ENCODE peak calls at places on chromosome 1, in six cellular contexts. One of them, this sample, is unnamed.

GRCh38 chr1:151760597-151761385 is 2.5 kb downstream of the MRPL9 start:
- DNase-seq in SJSA1: no peak
- DNase-seq in H1: no peak
- DNase-seq in CD8-positive, alpha-beta memory T cell: no peak
- DNase-seq in AG04449: no peak
- DNase-seq in thoracic aorta: no peak
- DNase-seq in this sample: no peak

GRCh38 chr1:101235696-101236545 is 898 bp upstream of the S1PR1 start:
- DNase-seq in SJSA1: peak
- DNase-seq in H1: no peak
- DNase-seq in CD8-positive, alpha-beta memory T cell: peak
- DNase-seq in AG04449: no peak
- DNase-seq in thoracic aorta: no peak
- DNase-seq in this sample: peak

GRCh38 chr1:30420519-30421050 is 302.8 kb downstream of the MATN1 start:
- DNase-seq in SJSA1: no peak
- DNase-seq in H1: no peak
- DNase-seq in CD8-positive, alpha-beta memory T cell: no peak
- DNase-seq in AG04449: no peak
- DNase-seq in thoracic aorta: no peak
- DNase-seq in this sample: no peak

GRCh38 chr1:230005040-230005439 is 62.0 kb upstream of the GALNT2 start:
- DNase-seq in SJSA1: no peak
- DNase-seq in H1: no peak
- DNase-seq in CD8-positive, alpha-beta memory T cell: no peak
- DNase-seq in AG04449: no peak
- DNase-seq in thoracic aorta: no peak
- DNase-seq in this sample: no peak

GRCh38 chr1:24108334-24109165 is 3.4 kb downstream of the MYOM3 start:
- DNase-seq in SJSA1: peak
- DNase-seq in H1: no peak
- DNase-seq in CD8-positive, alpha-beta memory T cell: no peak
- DNase-seq in AG04449: peak
- DNase-seq in thoracic aorta: no peak
- DNase-seq in this sample: peak

GRCh38 chr1:229991104-229991513 is 75.9 kb upstream of the GALNT2 start:
- DNase-seq in SJSA1: no peak
- DNase-seq in H1: no peak
- DNase-seq in CD8-positive, alpha-beta memory T cell: no peak
- DNase-seq in AG04449: no peak
- DNase-seq in thoracic aorta: no peak
- DNase-seq in this sample: no peak

GRCh38 chr1:190479028-190479427 is 1.4 kb upstream of the BRINP3 start:
- DNase-seq in SJSA1: no peak
- DNase-seq in H1: no peak
- DNase-seq in CD8-positive, alpha-beta memory T cell: no peak
- DNase-seq in AG04449: no peak
- DNase-seq in thoracic aorta: no peak
- DNase-seq in this sample: no peak

GRCh38 chr1:207088161-207088560 is 499 bp upstream of the C4BPB start:
- DNase-seq in SJSA1: peak
- DNase-seq in H1: no peak
- DNase-seq in CD8-positive, alpha-beta memory T cell: no peak
- DNase-seq in AG04449: no peak
- DNase-seq in thoracic aorta: no peak
- DNase-seq in this sample: no peak

GRCh38 chr1:109239580-109240068 is 9.7 kb upstream of the CELSR2 start:
- DNase-seq in SJSA1: peak
- DNase-seq in H1: peak
- DNase-seq in CD8-positive, alpha-beta memory T cell: no peak
- DNase-seq in AG04449: no peak
- DNase-seq in thoracic aorta: no peak
- DNase-seq in this sample: peak

GRCh38 chr1:188599313-188599712 is 1770.6 kb downstream of the PLA2G4A start:
- DNase-seq in SJSA1: no peak
- DNase-seq in H1: no peak
- DNase-seq in CD8-positive, alpha-beta memory T cell: no peak
- DNase-seq in AG04449: no peak
- DNase-seq in thoracic aorta: no peak
- DNase-seq in this sample: no peak

GRCh38 chr1:153402226-153402625 is 11.4 kb upstream of the S100A8 start:
- DNase-seq in SJSA1: no peak
- DNase-seq in H1: no peak
- DNase-seq in CD8-positive, alpha-beta memory T cell: no peak
- DNase-seq in AG04449: no peak
- DNase-seq in thoracic aorta: no peak
- DNase-seq in this sample: no peak

GRCh38 chr1:211625040-211625439 is 46.1 kb upstream of the SLC30A1 start:
- DNase-seq in SJSA1: no peak
- DNase-seq in H1: no peak
- DNase-seq in CD8-positive, alpha-beta memory T cell: peak
- DNase-seq in AG04449: no peak
- DNase-seq in thoracic aorta: no peak
- DNase-seq in this sample: no peak

GRCh38 chr1:85339671-85340399 is 63.4 kb upstream of the BCL10 start:
- DNase-seq in SJSA1: no peak
- DNase-seq in H1: no peak
- DNase-seq in CD8-positive, alpha-beta memory T cell: no peak
- DNase-seq in AG04449: no peak
- DNase-seq in thoracic aorta: no peak
- DNase-seq in this sample: no peak

GRCh38 chr1:111948209-111949131 is 41.0 kb downstream of the KCND3 start:
- DNase-seq in SJSA1: no peak
- DNase-seq in H1: no peak
- DNase-seq in CD8-positive, alpha-beta memory T cell: no peak
- DNase-seq in AG04449: no peak
- DNase-seq in thoracic aorta: no peak
- DNase-seq in this sample: peak

GRCh38 chr1:28812669-28813468 is 899 bp downstream of the OPRD1 start:
- DNase-seq in SJSA1: no peak
- DNase-seq in H1: no peak
- DNase-seq in CD8-positive, alpha-beta memory T cell: no peak
- DNase-seq in AG04449: no peak
- DNase-seq in thoracic aorta: no peak
- DNase-seq in this sample: no peak

GRCh38 chr1:172894345-172895049 is 156.2 kb downstream of the TNFSF18 start:
- DNase-seq in SJSA1: no peak
- DNase-seq in H1: no peak
- DNase-seq in CD8-positive, alpha-beta memory T cell: no peak
- DNase-seq in AG04449: no peak
- DNase-seq in thoracic aorta: no peak
- DNase-seq in this sample: no peak

GRCh38 chr1:178121883-178122282 is 28.0 kb downstream of the RASAL2 start:
- DNase-seq in SJSA1: peak
- DNase-seq in H1: no peak
- DNase-seq in CD8-positive, alpha-beta memory T cell: no peak
- DNase-seq in AG04449: no peak
- DNase-seq in thoracic aorta: no peak
- DNase-seq in this sample: no peak
- H3K4me3 ChIP-seq in SJSA1: no peak
- H3K4me3 ChIP-seq in H1: no peak
- H3K4me3 ChIP-seq in CD8-positive, alpha-beta memory T cell: no peak
- H3K4me3 ChIP-seq in AG04449: no peak
- H3K4me3 ChIP-seq in thoracic aorta: no peak
- H3K4me3 ChIP-seq in this sample: no peak

GRCh38 chr1:205670611-205671430 is 9.5 kb downstream of the SLC45A3 start:
- DNase-seq in SJSA1: no peak
- DNase-seq in H1: no peak
- DNase-seq in CD8-positive, alpha-beta memory T cell: no peak
- DNase-seq in AG04449: no peak
- DNase-seq in thoracic aorta: no peak
- DNase-seq in this sample: no peak

GRCh38 chr1:205667909-205668643 is 12.2 kb downstream of the SLC45A3 start:
- DNase-seq in SJSA1: no peak
- DNase-seq in H1: no peak
- DNase-seq in CD8-positive, alpha-beta memory T cell: no peak
- DNase-seq in AG04449: no peak
- DNase-seq in thoracic aorta: no peak
- DNase-seq in this sample: no peak

GRCh38 chr1:205670143-205670431 is 10.2 kb downstream of the SLC45A3 start:
- DNase-seq in SJSA1: no peak
- DNase-seq in H1: no peak
- DNase-seq in CD8-positive, alpha-beta memory T cell: no peak
- DNase-seq in AG04449: no peak
- DNase-seq in thoracic aorta: no peak
- DNase-seq in this sample: no peak

GRCh38 chr1:205669341-205670142 is 10.8 kb downstream of the SLC45A3 start:
- DNase-seq in SJSA1: no peak
- DNase-seq in H1: no peak
- DNase-seq in CD8-positive, alpha-beta memory T cell: no peak
- DNase-seq in AG04449: no peak
- DNase-seq in thoracic aorta: no peak
- DNase-seq in this sample: no peak

DNA sequence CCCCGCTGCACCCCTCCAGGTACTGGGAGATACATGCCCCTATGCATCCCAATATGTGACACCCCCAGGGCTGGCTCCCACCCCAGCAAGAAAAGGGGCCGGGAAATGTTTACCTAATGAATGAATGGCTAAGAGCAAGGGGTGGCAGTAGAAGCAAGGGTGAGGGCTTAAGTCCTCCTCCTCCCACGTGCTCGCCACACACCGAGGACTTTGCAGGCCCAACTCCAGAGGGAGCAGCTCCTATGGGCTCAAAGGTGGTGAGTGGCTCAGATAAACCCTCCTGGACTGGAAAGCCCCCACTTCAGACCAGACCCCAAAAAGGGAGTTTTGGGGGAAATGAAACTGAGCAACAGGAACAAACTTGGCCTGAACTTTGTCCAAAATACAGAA is 11.4 kb downstream of the SLC45A3 start:
- DNase-seq in SJSA1: no peak
- DNase-seq in H1: no peak
- DNase-seq in CD8-positive, alpha-beta memory T cell: no peak
- DNase-seq in AG04449: no peak
- DNase-seq in thoracic aorta: no peak
- DNase-seq in this sample: no peak
- H3K4me3 ChIP-seq in SJSA1: no peak
- H3K4me3 ChIP-seq in H1: no peak
- H3K4me3 ChIP-seq in CD8-positive, alpha-beta memory T cell: no peak
- H3K4me3 ChIP-seq in AG04449: no peak
- H3K4me3 ChIP-seq in thoracic aorta: no peak
- H3K4me3 ChIP-seq in this sample: no peak

GRCh38 chr1:161420763-161421455 is 53.2 kb upstream of the CFAP126 start:
- DNase-seq in SJSA1: no peak
- DNase-seq in H1: peak
- DNase-seq in CD8-positive, alpha-beta memory T cell: no peak
- DNase-seq in AG04449: no peak
- DNase-seq in thoracic aorta: no peak
- DNase-seq in this sample: no peak

GRCh38 chr1:161421456-161421855 is 53.8 kb upstream of the CFAP126 start:
- DNase-seq in SJSA1: no peak
- DNase-seq in H1: no peak
- DNase-seq in CD8-positive, alpha-beta memory T cell: no peak
- DNase-seq in AG04449: no peak
- DNase-seq in thoracic aorta: no peak
- DNase-seq in this sample: no peak
- H3K4me3 ChIP-seq in SJSA1: no peak
- H3K4me3 ChIP-seq in H1: peak
- H3K4me3 ChIP-seq in CD8-positive, alpha-beta memory T cell: peak
- H3K4me3 ChIP-seq in AG04449: no peak
- H3K4me3 ChIP-seq in thoracic aorta: no peak
- H3K4me3 ChIP-seq in this sample: no peak

DNA sequence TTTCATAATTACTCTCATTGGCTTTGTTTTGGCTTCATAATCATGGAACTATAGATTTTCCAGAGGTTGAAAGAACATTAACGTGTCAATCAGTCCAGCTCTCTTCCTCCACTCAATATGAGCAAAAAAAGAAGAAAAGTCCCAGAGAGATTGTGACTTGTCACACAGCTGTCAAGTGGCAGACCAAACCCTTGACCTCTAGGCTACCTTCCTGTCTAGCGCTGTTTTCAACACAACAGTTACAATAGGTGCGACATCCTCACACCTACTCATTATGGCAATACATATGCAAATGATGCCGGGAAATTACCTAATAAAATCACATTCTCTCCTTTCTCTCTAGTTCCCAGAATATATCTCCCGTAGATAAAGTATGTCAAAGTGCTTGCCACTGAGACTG is 1.1 kb downstream of the WARS2 start:
- DNase-seq in SJSA1: peak
- DNase-seq in H1: no peak
- DNase-seq in CD8-positive, alpha-beta memory T cell: peak
- DNase-seq in AG04449: no peak
- DNase-seq in thoracic aorta: no peak
- DNase-seq in this sample: no peak
- H3K4me3 ChIP-seq in SJSA1: peak
- H3K4me3 ChIP-seq in H1: peak
- H3K4me3 ChIP-seq in CD8-positive, alpha-beta memory T cell: peak
- H3K4me3 ChIP-seq in AG04449: peak
- H3K4me3 ChIP-seq in thoracic aorta: peak
- H3K4me3 ChIP-seq in this sample: peak

DNA sequence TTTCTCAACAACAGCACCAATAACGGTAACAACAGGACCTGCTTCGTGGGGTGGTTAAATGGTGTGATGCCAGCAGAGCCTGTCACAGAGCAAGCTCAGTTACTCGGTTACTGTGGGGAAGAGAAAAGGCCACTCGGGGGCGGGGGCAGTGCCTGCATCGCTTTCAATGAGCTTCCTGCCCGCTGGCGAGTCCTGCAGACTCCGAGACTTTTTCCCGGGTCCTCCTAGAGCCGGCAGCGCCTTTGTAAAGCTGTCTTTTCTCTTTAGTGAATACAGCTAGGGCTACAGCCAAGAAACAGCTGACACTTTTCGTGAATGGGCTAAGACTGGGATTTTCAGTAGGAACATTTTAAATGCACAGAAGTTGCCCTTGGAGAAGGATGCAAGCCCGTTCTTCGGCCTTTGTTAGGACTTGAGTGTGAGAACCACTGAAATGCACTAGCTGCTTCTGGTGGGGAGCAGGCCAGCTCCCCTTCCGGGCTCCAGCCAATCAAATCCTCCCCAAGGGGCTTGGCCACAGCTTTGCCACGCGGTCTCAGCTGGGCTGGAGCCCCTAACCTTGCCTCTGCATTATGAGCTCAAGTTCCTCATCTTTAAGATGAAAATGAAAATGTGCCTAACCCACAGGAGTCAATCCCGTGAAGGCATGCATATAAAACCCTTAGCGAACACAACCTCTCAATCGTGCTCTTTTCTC is 23.4 kb upstream of the EFHD2 start:
- DNase-seq in SJSA1: no peak
- DNase-seq in H1: no peak
- DNase-seq in CD8-positive, alpha-beta memory T cell: no peak
- DNase-seq in AG04449: no peak
- DNase-seq in thoracic aorta: no peak
- DNase-seq in this sample: no peak
- H3K4me3 ChIP-seq in SJSA1: no peak
- H3K4me3 ChIP-seq in H1: peak
- H3K4me3 ChIP-seq in CD8-positive, alpha-beta memory T cell: no peak
- H3K4me3 ChIP-seq in AG04449: no peak
- H3K4me3 ChIP-seq in thoracic aorta: peak
- H3K4me3 ChIP-seq in this sample: no peak

GRCh38 chr1:197994907-197995407 is 77.8 kb downstream of the LHX9 start:
- DNase-seq in SJSA1: no peak
- DNase-seq in H1: no peak
- DNase-seq in CD8-positive, alpha-beta memory T cell: no peak
- DNase-seq in AG04449: no peak
- DNase-seq in thoracic aorta: no peak
- DNase-seq in this sample: no peak
- H3K4me3 ChIP-seq in SJSA1: no peak
- H3K4me3 ChIP-seq in H1: no peak
- H3K4me3 ChIP-seq in CD8-positive, alpha-beta memory T cell: no peak
- H3K4me3 ChIP-seq in AG04449: no peak
- H3K4me3 ChIP-seq in thoracic aorta: no peak
- H3K4me3 ChIP-seq in this sample: no peak